ENCODE peak calls at places on chromosomes 16 and 17, in seven cellular contexts. G is esophagus squamous epithelium, N is lower leg skin, K is heart left ventricle, D is H1, R is gastrocnemius medialis, J is stomach. T is an unnamed sample.

GRCh38 chr16:9002042-9002441 is 38.3 kb upstream of the USP7 start:
- DNase-seq in G (no peak), N (no peak), K (no peak), D (no peak), R (no peak), J (no peak), T (no peak)

GRCh38 chr17:78609198-78609597 is 32.0 kb upstream of the DNAH17 start:
- DNase-seq in G (no peak), N (no peak), K (no peak), D (no peak), R (no peak), J (no peak), T (no peak)

GRCh38 chr17:40963838-40964237 is 2.9 kb downstream of the KRT39 start:
- DNase-seq in G (no peak), N (no peak), K (no peak), D (no peak), R (no peak), J (no peak), T (no peak)

GRCh38 chr17:27651411-27652345 is 20.7 kb downstream of the LGALS9 start:
- DNase-seq in G (no peak), N (peak), K (peak), D (peak), R (no peak), J (peak), T (no peak)

GRCh38 chr16:66008136-66008535 is 358.4 kb upstream of the CDH5 start:
- DNase-seq in G (no peak), N (no peak), K (no peak), D (no peak), R (no peak), J (no peak), T (no peak)

GRCh38 chr17:55479903-55480302 is 31.3 kb downstream of the SMIM36 start:
- DNase-seq in G (no peak), N (no peak), K (no peak), D (no peak), R (no peak), J (no peak), T (no peak)

GRCh38 chr16:49767998-49768397 is 87.9 kb downstream of the ZNF423 start:
- DNase-seq in G (no peak), N (no peak), K (no peak), D (no peak), R (no peak), J (no peak), T (no peak)

GRCh38 chr17:59299400-59300092 is 31.9 kb upstream of the YPEL2 start:
- DNase-seq in G (no peak), N (no peak), K (no peak), D (no peak), R (no peak), J (no peak), T (no peak)

GRCh38 chr16:31466381-31466841 is 5.5 kb upstream of the TGFB1I1 start:
- DNase-seq in G (no peak), N (no peak), K (no peak), D (no peak), R (no peak), J (no peak), T (no peak)

GRCh38 chr16:87851141-87851587 is 18.1 kb downstream of the SLC7A5 start:
- DNase-seq in G (no peak), N (no peak), K (no peak), D (no peak), R (no peak), J (no peak), T (no peak)

GRCh38 chr17:34171245-34171818 is 83.8 kb upstream of the CCL2 start:
- DNase-seq in G (no peak), N (peak), K (peak), D (peak), R (no peak), J (peak), T (no peak)

GRCh38 chr17:62668091-62668804 is 40.8 kb downstream of the MRC2 start:
- DNase-seq in G (no peak), N (no peak), K (no peak), D (no peak), R (no peak), J (no peak), T (no peak)

GRCh38 chr16:24748242-24748641 is 18.8 kb downstream of the TNRC6A start:
- DNase-seq in G (no peak), N (no peak), K (peak), D (no peak), R (peak), J (no peak), T (no peak)

GRCh38 chr16:24624102-24624501 is 84.7 kb downstream of the RBBP6 start:
- DNase-seq in G (no peak), N (no peak), K (no peak), D (no peak), R (no peak), J (no peak), T (no peak)

GRCh38 chr17:38922538-38923291 is 2.7 kb upstream of the LASP1NB start:
- DNase-seq in G (no peak), N (peak), K (peak), D (peak), R (peak), J (peak), T (peak)

GRCh38 chr17:79664925-79665738 is 54.3 kb upstream of the RBFOX3 start:
- DNase-seq in G (no peak), N (peak), K (peak), D (peak), R (no peak), J (peak), T (no peak)

GRCh38 chr17:29257756-29258155 is 11.1 kb downstream of the CRYBA1 start:
- DNase-seq in G (no peak), N (no peak), K (no peak), D (no peak), R (no peak), J (no peak), T (no peak)

GRCh38 chr16:50213939-50214519 is 52.3 kb upstream of the ADCY7 start:
- DNase-seq in G (no peak), N (no peak), K (no peak), D (no peak), R (no peak), J (no peak), T (no peak)

GRCh38 chr16:89052191-89052787 is 41.4 kb upstream of the ACSF3 start:
- DNase-seq in G (no peak), N (no peak), K (no peak), D (no peak), R (no peak), J (peak), T (no peak)

GRCh38 chr16:22373662-22374310 is 633 bp downstream of the CDR2 start:
- DNase-seq in G (no peak), N (peak), K (peak), D (no peak), R (peak), J (peak), T (no peak)

GRCh38 chr17:56173958-56174357 is 20.7 kb downstream of the ANKFN1 start:
- DNase-seq in G (no peak), N (no peak), K (peak), D (no peak), R (peak), J (no peak), T (peak)

GRCh38 chr16:20611350-20611902 is 35.3 kb upstream of the ACSM2B start:
- DNase-seq in G (no peak), N (no peak), K (peak), D (no peak), R (peak), J (peak), T (no peak)

GRCh38 chr16:48912360-48912759 is 302.4 kb upstream of the N4BP1 start:
- DNase-seq in G (no peak), N (peak), K (no peak), D (no peak), R (no peak), J (no peak), T (no peak)

GRCh38 chr16:25081702-25082101 is 29.8 kb upstream of the LCMT1 start:
- DNase-seq in G (no peak), N (no peak), K (no peak), D (no peak), R (no peak), J (no peak), T (no peak)

GRCh38 chr17:67800495-67800928 is 24.8 kb upstream of the BPTF start:
- DNase-seq in G (no peak), N (peak), K (peak), D (peak), R (peak), J (peak), T (peak)

GRCh38 chr16:30112197-30113030 is 923 bp downstream of the GDPD3 start:
- DNase-seq in G (no peak), N (peak), K (peak), D (peak), R (no peak), J (peak), T (no peak)

GRCh38 chr16:30114411-30114810 is 1.1 kb upstream of the GDPD3 start:
- DNase-seq in G (no peak), N (no peak), K (no peak), D (no peak), R (no peak), J (no peak), T (no peak)

GRCh38 chr16:30115238-30115637 is 1.9 kb upstream of the GDPD3 start:
- DNase-seq in G (no peak), N (no peak), K (no peak), D (no peak), R (no peak), J (peak), T (no peak)

GRCh38 chr16:30113711-30114333 is 485 bp upstream of the GDPD3 start:
- DNase-seq in G (no peak), N (no peak), K (no peak), D (peak), R (no peak), J (no peak), T (no peak)

GRCh38 chr16:30113031-30113710 is at the start of gene GDPD3:
- DNase-seq in G (no peak), N (no peak), K (no peak), D (peak), R (no peak), J (peak), T (no peak)
- TF ChIP-seq POLR2A in G (no peak), N (no peak), K (no peak), D (peak), R (no peak), J (no peak), T (no peak)

DNA sequence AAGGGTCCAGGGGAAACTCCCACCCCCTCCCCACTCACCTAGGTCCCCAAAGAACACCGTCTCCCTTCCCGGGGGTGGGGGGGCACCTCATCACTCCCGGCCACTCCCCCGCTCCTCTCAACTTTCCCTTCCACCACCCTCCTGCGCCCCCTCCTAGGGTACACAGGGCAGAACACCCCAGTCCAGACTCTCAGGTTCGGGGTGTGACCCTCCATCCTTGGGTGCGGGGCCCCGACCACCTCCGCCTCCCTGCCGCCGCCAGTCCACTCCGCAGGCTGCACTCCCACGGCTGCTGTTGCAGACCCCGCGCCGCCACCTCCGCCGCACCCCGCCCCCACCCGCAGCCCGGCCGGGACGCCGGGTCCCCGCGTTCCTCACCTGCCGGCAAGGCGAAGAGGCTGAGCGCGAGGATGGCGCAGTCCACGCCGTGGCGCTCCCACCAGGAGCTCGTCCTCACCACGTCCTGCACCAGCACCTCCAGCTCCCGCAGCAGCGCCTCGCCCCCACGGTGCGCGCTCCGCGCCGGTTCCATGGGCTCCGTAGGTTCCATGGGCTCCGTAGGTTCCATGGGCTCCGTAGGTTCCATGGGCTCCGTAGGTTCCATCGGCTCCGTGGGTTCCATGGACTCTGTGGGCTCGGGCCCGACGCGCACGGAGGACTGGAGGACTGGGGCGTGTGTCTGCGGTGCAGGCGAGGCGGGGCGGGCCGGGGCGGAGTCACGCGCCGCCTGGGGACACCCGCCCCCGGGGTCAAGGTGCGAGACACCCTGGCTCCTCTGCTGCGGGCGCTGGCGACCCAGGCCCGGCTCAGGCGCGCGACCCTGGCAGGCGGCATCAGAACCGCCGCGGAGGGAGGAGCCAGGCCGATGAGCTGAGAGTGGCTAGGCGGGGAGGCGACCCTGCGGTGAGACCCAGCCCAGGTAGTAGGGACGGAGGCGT is at the start of gene FADS6:
- DNase-seq in G (no peak), N (no peak), K (no peak), D (no peak), R (no peak), J (no peak), T (no peak)
- TF ChIP-seq POLR2A in G (no peak), N (no peak), K (no peak), D (no peak), R (no peak), J (no peak), T (no peak)

GRCh38 chr16:57826706-57827625 is 24.7 kb upstream of the KIFC3 start:
- DNase-seq in G (no peak), N (no peak), K (no peak), D (no peak), R (peak), J (no peak), T (no peak)
- TF ChIP-seq POLR2A in G (no peak), N (no peak), K (no peak), D (no peak), R (no peak), J (no peak), T (no peak)

GRCh38 chr17:740240-741055 is 8.1 kb downstream of the TLCD3A start:
- DNase-seq in G (no peak), N (no peak), K (no peak), D (no peak), R (no peak), J (no peak), T (no peak)
- TF ChIP-seq POLR2A in G (no peak), N (no peak), K (no peak), D (no peak), R (no peak), J (no peak), T (no peak)

GRCh38 chr17:7313028-7313889 is 1.9 kb downstream of the GPS2 start:
- DNase-seq in G (no peak), N (no peak), K (no peak), D (peak), R (no peak), J (no peak), T (no peak)
- TF ChIP-seq POLR2A in G (no peak), N (no peak), K (no peak), D (peak), R (no peak), J (no peak), T (no peak)

DNA sequence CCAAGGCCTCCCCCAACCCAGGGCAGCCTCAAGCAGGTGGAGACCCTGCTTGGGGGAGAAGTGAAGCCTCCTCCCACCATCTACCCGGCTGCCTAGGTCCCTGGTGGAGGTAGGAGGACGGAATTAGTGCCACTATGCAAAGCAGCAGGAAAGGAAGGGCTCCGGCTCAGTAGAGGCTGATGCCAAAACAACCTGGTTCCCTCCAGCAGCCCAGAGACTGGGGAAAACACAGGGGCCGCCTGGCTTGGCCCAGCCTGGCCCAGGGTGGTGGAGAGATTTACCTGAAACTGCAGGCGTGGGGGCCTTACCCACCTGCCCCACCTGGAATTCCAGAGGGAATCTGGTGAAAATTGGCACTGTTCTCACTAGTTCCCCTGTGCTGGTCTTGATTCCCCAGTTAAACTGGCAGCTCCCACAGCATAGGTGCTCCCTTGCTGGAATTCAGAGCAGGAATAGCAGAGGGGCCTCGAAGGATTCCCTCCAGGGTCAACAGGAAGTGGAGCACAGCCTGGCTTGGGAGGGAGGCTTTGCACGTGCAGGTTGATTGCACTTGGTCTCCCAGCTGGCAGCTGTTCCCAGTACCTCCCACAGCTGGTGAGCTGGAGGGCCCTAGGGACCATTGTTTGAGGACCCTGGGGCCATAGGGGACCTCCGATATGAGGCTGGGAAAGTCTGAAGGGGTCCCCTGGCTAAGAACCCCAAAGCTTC is 4.5 kb downstream of the CD79B start:
- DNase-seq in G (no peak), N (no peak), K (no peak), D (no peak), R (no peak), J (no peak), T (no peak)
- TF ChIP-seq POLR2A in G (no peak), N (no peak), K (no peak), D (no peak), R (no peak), J (no peak), T (no peak)

DNA sequence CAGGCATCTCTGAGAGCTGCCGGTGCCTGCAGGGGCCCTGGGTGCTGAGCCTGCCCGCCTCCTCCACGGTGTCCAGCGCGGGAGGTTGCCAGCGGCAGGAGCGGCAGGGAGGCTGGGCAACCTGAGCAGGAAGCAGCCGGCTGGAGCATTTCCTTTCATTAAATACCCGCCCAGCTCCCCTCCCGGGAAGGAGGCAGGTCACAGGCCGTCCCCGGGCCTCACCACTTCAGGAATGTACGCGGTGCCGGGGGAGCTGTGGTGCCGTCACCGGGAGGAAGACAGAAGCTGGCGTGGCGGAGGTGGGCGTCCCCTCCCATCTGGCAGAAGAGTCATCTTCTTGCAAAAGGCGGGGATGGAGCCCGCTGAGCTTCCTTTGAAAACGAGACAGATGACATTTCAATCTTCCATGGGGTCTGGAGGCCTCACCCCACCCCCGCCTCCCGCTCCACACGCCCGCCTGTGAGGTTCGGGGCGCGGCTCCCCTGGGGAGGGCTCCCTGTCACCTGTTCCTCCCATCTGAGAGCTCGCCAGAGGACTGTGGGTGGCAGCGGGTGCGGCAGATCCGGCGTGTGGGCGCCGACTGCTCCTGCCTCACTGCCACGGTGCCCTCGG is 16.0 kb downstream of the SOX8 start:
- DNase-seq in G (no peak), N (no peak), K (peak), D (no peak), R (no peak), J (peak), T (no peak)
- TF ChIP-seq POLR2A in G (no peak), N (no peak), K (no peak), D (no peak), R (no peak), J (no peak), T (no peak)

DNA sequence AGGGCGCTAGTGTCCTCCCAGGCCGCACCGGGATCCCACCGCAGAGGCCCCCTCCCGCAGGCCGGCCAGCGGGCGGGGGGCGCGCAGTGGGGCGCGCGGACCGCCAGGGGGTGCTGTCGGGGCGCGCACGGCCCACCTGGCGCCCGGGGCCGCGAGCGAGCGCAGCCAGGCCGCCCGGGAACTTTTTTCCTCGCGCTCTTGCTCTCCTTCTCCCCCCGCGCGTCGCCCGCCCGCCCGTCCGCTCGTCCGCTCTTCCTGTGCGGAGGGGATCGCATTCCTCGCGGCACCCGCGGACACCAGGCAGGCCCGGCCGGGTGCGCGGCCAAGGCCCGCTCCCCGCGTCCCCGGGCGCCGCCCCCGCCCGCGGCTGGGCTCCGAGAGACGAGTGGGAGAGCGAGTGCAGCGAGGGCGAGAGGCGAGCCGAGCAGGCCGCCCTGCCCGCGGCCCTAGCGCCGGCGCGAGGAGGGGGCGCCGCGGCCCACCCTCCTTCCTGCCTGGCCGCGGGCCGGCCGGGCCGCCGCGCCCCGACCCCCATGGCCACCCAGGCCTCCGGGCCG is at the start of gene RAI1:
- DNase-seq in G (no peak), N (peak), K (peak), D (peak), R (peak), J (peak), T (no peak)
- TF ChIP-seq POLR2A in G (peak), N (no peak), K (no peak), D (no peak), R (peak), J (no peak), T (no peak)

GRCh38 chr16:84585886-84586285 is 32.0 kb downstream of the COTL1 start:
- DNase-seq in G (no peak), N (no peak), K (no peak), D (peak), R (no peak), J (no peak), T (no peak)
- TF ChIP-seq POLR2A in G (no peak), N (no peak), K (no peak), D (no peak), R (no peak), J (no peak), T (no peak)

DNA sequence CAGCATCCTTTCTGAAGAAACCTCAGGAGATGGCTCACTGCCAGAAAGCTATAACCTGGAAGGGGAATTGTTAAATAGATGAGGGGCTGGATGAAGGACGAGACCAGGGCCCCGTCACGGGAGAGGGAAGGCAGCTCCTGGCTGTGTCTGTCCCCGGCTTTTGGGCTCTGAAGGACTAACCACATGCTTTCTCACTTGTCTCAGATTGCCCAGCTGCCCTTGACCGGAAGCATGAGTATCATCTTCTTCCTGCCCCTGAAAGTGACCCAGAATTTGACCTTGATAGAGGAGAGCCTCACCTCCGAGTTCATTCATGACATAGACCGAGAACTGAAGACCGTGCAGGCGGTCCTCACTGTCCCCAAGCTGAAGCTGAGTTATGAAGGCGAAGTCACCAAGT is 14.5 kb downstream of the SERPINF1 start:
- DNase-seq in G (no peak), N (no peak), K (no peak), D (no peak), R (no peak), J (no peak), T (no peak)
- TF ChIP-seq POLR2A in G (no peak), N (no peak), K (no peak), D (no peak), R (peak), J (no peak), T (no peak)

T was measured in esophagus muscularis mucosa.